ENCODE peak calls at places on chromosome 2, in four cellular contexts. X, M, T and R are unnamed samples.
A peak's percentile ranks its signal among the peaks of the same experiment; 100 is the strongest.

GRCh38 chr2:23127465-23127864 is 257.5 kb upstream of the KLHL29 start:
- DNase-seq in X (no peak), M (no peak), T (no peak), R (no peak)

GRCh38 chr2:38794235-38794946 is 16.4 kb downstream of the GEMIN6 start:
- DNase-seq in X (no peak), M (no peak), T (no peak), R (no peak)

GRCh38 chr2:147863835-147864234 is 19.0 kb downstream of the ACVR2A start:
- DNase-seq in X (no peak), M (no peak), T (no peak), R (no peak)

GRCh38 chr2:217393585-217394032 is 533.7 kb upstream of the TNP1 start:
- DNase-seq in X (peak; percentile 79), M (no peak), T (no peak), R (no peak)

GRCh38 chr2:7377861-7378569 is 460.8 kb downstream of the RNF144A start:
- DNase-seq in X (peak; percentile 14), M (no peak), T (peak; percentile 75), R (no peak)

GRCh38 chr2:235021752-235022151 is 69.9 kb downstream of the SH3BP4 start:
- DNase-seq in X (no peak), M (no peak), T (no peak), R (no peak)

GRCh38 chr2:3472966-3473365 is 46.4 kb downstream of the ADI1 start:
- DNase-seq in X (no peak), M (no peak), T (no peak), R (no peak)

GRCh38 chr2:10537522-10538195 is 89.5 kb upstream of the ODC1 start:
- DNase-seq in X (no peak), M (no peak), T (no peak), R (peak; percentile 55)

GRCh38 chr2:219997341-219997851 is 370.0 kb downstream of the SLC4A3 start:
- DNase-seq in X (peak; percentile 20), M (no peak), T (peak; percentile 86), R (peak; percentile 51)

GRCh38 chr2:144704696-144705095 is 184.8 kb upstream of the ZEB2 start:
- DNase-seq in X (no peak), M (no peak), T (no peak), R (no peak)

GRCh38 chr2:210584834-210585233 is 28.4 kb downstream of the CPS1 start:
- DNase-seq in X (no peak), M (no peak), T (no peak), R (no peak)

GRCh38 chr2:17199741-17200140 is 318.5 kb downstream of the RAD51AP2 start:
- DNase-seq in X (no peak), M (no peak), T (no peak), R (no peak)

GRCh38 chr2:240149943-240150784 is 9.7 kb upstream of the OTOS start:
- DNase-seq in X (no peak), M (no peak), T (peak; percentile 79), R (no peak)

GRCh38 chr2:12918138-12918840 is 201.6 kb downstream of the TRIB2 start:
- DNase-seq in X (no peak), M (no peak), T (no peak), R (no peak)

GRCh38 chr2:241892299-241893137 is 23.0 kb downstream of the RTP5 start:
- DNase-seq in X (no peak), M (no peak), T (no peak), R (no peak)

GRCh38 chr2:128076461-128077106 is 14.4 kb upstream of the UGGT1 start:
- DNase-seq in X (no peak), M (no peak), T (no peak), R (no peak)

GRCh38 chr2:86747708-86748627 is 27.9 kb downstream of the RMND5A start:
- DNase-seq in X (peak; percentile 12), M (no peak), T (peak; percentile 17), R (no peak)

GRCh38 chr2:138632066-138632465 is 130.5 kb downstream of the SPOPL start:
- DNase-seq in X (no peak), M (no peak), T (no peak), R (no peak)

GRCh38 chr2:71603311-71603794 is 150.0 kb downstream of the DYSF start:
- DNase-seq in X (no peak), M (no peak), T (peak; percentile 11), R (no peak)

GRCh38 chr2:106703161-106703560 is 182.8 kb downstream of the ST6GAL2 start:
- DNase-seq in X (no peak), M (no peak), T (no peak), R (no peak)

GRCh38 chr2:135745545-135745944 is 3.9 kb downstream of the UBXN4 start:
- DNase-seq in X (no peak), M (no peak), T (no peak), R (no peak)

GRCh38 chr2:172090044-172090946 is 5.0 kb downstream of the DLX1 start:
- DNase-seq in X (no peak), M (no peak), T (peak; percentile 36), R (no peak)

GRCh38 chr2:138780451-138780880 is 276 bp upstream of the NXPH2 start:
- DNase-seq in X (no peak), M (no peak), T (peak; percentile 55), R (no peak)

GRCh38 chr2:120675460-120676130 is 60.1 kb upstream of the GLI2 start:
- DNase-seq in X (peak; percentile 44), M (no peak), T (peak; percentile 82), R (peak; percentile 23)

GRCh38 chr2:101972621-101973434 is 18.9 kb upstream of the IL1R2 start:
- DNase-seq in X (no peak), M (no peak), T (no peak), R (no peak)

GRCh38 chr2:18536100-18536499 is 24.4 kb downstream of the RDH14 start:
- DNase-seq in X (no peak), M (no peak), T (no peak), R (no peak)

GRCh38 chr2:60959501-60959900 is 58.0 kb upstream of the PEX13 start:
- DNase-seq in X (no peak), M (no peak), T (no peak), R (no peak)

GRCh38 chr2:120606931-120607330 is 128.7 kb upstream of the GLI2 start:
- DNase-seq in X (no peak), M (no peak), T (peak; percentile 14), R (no peak)

GRCh38 chr2:84958135-84959044 is 12.6 kb upstream of the KCMF1 start:
- DNase-seq in X (no peak), M (no peak), T (no peak), R (no peak)

GRCh38 chr2:222877556-222878278 is 16.9 kb downstream of the ACSL3 start:
- DNase-seq in X (no peak), M (no peak), T (no peak), R (no peak)

GRCh38 chr2:235719146-235719942 is 225.5 kb downstream of the AGAP1 start:
- DNase-seq in X (no peak), M (no peak), T (no peak), R (no peak)

GRCh38 chr2:3487432-3487831 is 31.9 kb downstream of the ADI1 start:
- DNase-seq in X (no peak), M (no peak), T (no peak), R (no peak)

GRCh38 chr2:127415593-127416485 is 2.4 kb upstream of the PROC start:
- DNase-seq in X (peak; percentile 30), M (no peak), T (peak; percentile 80), R (peak; percentile 65)

GRCh38 chr2:135532581-135532980 is 1.3 kb downstream of the R3HDM1 start:
- DNase-seq in X (no peak), M (no peak), T (no peak), R (no peak)

GRCh38 chr2:31788273-31788672 is 207.5 kb upstream of the SRD5A2 start:
- DNase-seq in X (no peak), M (no peak), T (no peak), R (no peak)